ENCODE peak calls at places on chromosomes 2 and 18, in seven cellular contexts. U is right lobe of liver, R is neural progenitor cell, H is dorsolateral prefrontal cortex, V is adrenal gland, K is Panc1, B is A549. X is an unnamed sample.

GRCh38 chr2:225471492-225471891 is 72.0 kb downstream of the NYAP2 start:
- DNase-seq in R (no peak), V (no peak), B (peak), K (no peak), H (no peak), U (no peak), X (no peak)

GRCh38 chr2:239164281-239164871 is 236.4 kb downstream of the HDAC4 start:
- DNase-seq in V (peak), U (peak), H (peak), K (no peak), B (no peak), R (no peak), X (no peak)

GRCh38 chr2:144513388-144514100 is 6.4 kb downstream of the ZEB2 start:
- DNase-seq in B (no peak), K (no peak), U (no peak), R (peak), V (peak), H (peak), X (peak)

GRCh38 chr2:132677661-132678060 is 7.7 kb upstream of the LYPD1 start:
- DNase-seq in R (no peak), B (no peak), U (no peak), V (no peak), H (no peak), K (no peak), X (no peak)

GRCh38 chr2:234714711-234715110 is 217.8 kb upstream of the ARL4C start:
- DNase-seq in V (no peak), U (no peak), H (no peak), K (no peak), R (no peak), B (no peak), X (no peak)

GRCh38 chr2:181581534-181581933 is 75.4 kb downstream of the CERKL start:
- DNase-seq in U (no peak), K (no peak), R (peak), H (no peak), B (no peak), V (no peak), X (no peak)

GRCh38 chr18:3411854-3412268 is 38.1 kb upstream of the TGIF1 start:
- DNase-seq in R (no peak), V (no peak), K (no peak), U (peak), B (peak), H (no peak), X (no peak)

GRCh38 chr18:57231846-57232245 is 85.0 kb downstream of the BOD1L2 start:
- DNase-seq in K (no peak), U (no peak), V (no peak), H (no peak), B (no peak), R (no peak), X (no peak)

GRCh38 chr2:235937936-235938335 is 230.2 kb downstream of the GBX2 start:
- DNase-seq in K (no peak), V (no peak), B (no peak), R (no peak), U (no peak), H (no peak), X (peak)

GRCh38 chr2:5287558-5288334 is 404.4 kb upstream of the SOX11 start:
- DNase-seq in V (no peak), R (no peak), B (no peak), U (no peak), H (no peak), K (no peak), X (no peak)

GRCh38 chr18:74982946-74983635 is 225.8 kb downstream of the PTGR3 start:
- DNase-seq in V (no peak), R (no peak), H (no peak), U (no peak), B (no peak), K (no peak), X (no peak)

GRCh38 chr18:24369420-24369819 is 28.2 kb downstream of the OSBPL1A start:
- DNase-seq in R (no peak), K (no peak), V (no peak), B (no peak), U (no peak), H (no peak), X (no peak)

GRCh38 chr2:175854665-175855064 is 147.4 kb downstream of the LNPK start:
- DNase-seq in H (no peak), R (peak), V (no peak), U (no peak), K (no peak), B (no peak), X (no peak)

GRCh38 chr2:28283861-28284260 is 108.8 kb upstream of the FOSL2 start:
- DNase-seq in R (no peak), U (no peak), H (no peak), B (no peak), K (no peak), V (no peak), X (no peak)

GRCh38 chr18:39053569-39053968 is 1488.0 kb upstream of the CELF4 start:
- DNase-seq in U (no peak), H (no peak), K (no peak), B (no peak), R (peak), V (no peak), X (no peak)

GRCh38 chr2:88636026-88636425 is 8.8 kb upstream of the EIF2AK3 start:
- DNase-seq in V (no peak), R (no peak), H (no peak), B (no peak), U (no peak), K (no peak), X (no peak)

GRCh38 chr2:131966256-131966655 is 195.5 kb downstream of the ANKRD30BL start:
- DNase-seq in V (no peak), R (no peak), K (no peak), U (no peak), H (no peak), B (no peak), X (peak)

GRCh38 chr2:49901202-49901865 is 747.0 kb upstream of the FSHR start:
- DNase-seq in U (no peak), H (no peak), K (no peak), B (no peak), R (no peak), V (no peak), X (no peak)

GRCh38 chr2:225779829-225780228 is 380.3 kb downstream of the NYAP2 start:
- DNase-seq in U (no peak), H (no peak), V (no peak), B (no peak), R (no peak), K (no peak), X (no peak)

GRCh38 chr2:145158051-145158586 is 638.2 kb upstream of the ZEB2 start:
- DNase-seq in B (peak), H (no peak), R (no peak), V (no peak), K (no peak), U (peak), X (peak)

GRCh38 chr2:121866789-121867188 is 111.3 kb downstream of the TSN start:
- DNase-seq in R (no peak), V (no peak), H (no peak), B (no peak), U (no peak), K (no peak), X (no peak)

GRCh38 chr2:42978175-42978886 is 185.9 kb upstream of the HAAO start:
- DNase-seq in H (peak), B (no peak), K (no peak), V (no peak), R (no peak), U (no peak), X (peak)

GRCh38 chr2:68722712-68723111 is 11.9 kb upstream of the ARHGAP25 start:
- DNase-seq in U (no peak), R (peak), H (no peak), K (no peak), B (no peak), V (no peak), X (no peak)

GRCh38 chr18:27136208-27136535 is 48.9 kb downstream of the CHST9 start:
- DNase-seq in V (no peak), K (no peak), B (peak), R (no peak), U (peak), H (no peak), X (peak)

GRCh38 chr2:118855451-118856279 is 8.2 kb upstream of the EN1 start:
- DNase-seq in U (peak), R (peak), H (peak), B (peak), K (no peak), V (peak), X (peak)

GRCh38 chr18:62522178-62522509 is 681 bp upstream of the ZCCHC2 start:
- DNase-seq in H (no peak), B (no peak), K (no peak), R (no peak), U (no peak), V (no peak), X (no peak)

GRCh38 chr2:198374375-198375072 is 570.1 kb downstream of the PLCL1 start:
- DNase-seq in K (peak), H (peak), B (peak), R (peak), U (no peak), V (no peak), X (peak)

GRCh38 chr2:202022755-202023154 is 10.9 kb upstream of the FZD7 start:
- DNase-seq in V (no peak), R (no peak), B (no peak), K (no peak), U (no peak), H (no peak), X (no peak)

GRCh38 chr18:78242307-78242643 is 737.3 kb upstream of the SALL3 start:
- DNase-seq in U (no peak), R (no peak), K (no peak), B (no peak), H (no peak), V (no peak), X (no peak)

GRCh38 chr2:86225581-86225980 is 26.3 kb downstream of the MRPL35 start:
- DNase-seq in B (no peak), R (no peak), V (peak), H (peak), U (peak), K (no peak), X (no peak)

GRCh38 chr2:11467126-11467649 is 1.2 kb upstream of the E2F6 start:
- DNase-seq in U (no peak), K (no peak), V (no peak), B (no peak), H (no peak), R (no peak), X (no peak)

GRCh38 chr2:75292826-75293225 is 93.5 kb upstream of the TACR1 start:
- DNase-seq in H (no peak), K (no peak), V (no peak), B (no peak), U (no peak), R (no peak), X (no peak)

GRCh38 chr2:169509955-169510354 is 453 bp downstream of the KLHL41 start:
- DNase-seq in H (no peak), V (no peak), U (no peak), B (no peak), K (no peak), R (no peak), X (no peak)

GRCh38 chr2:25819597-25820039 is 58.7 kb downstream of the ASXL2 start:
- DNase-seq in B (no peak), R (no peak), V (no peak), K (no peak), U (no peak), H (no peak), X (no peak)

GRCh38 chr18:76445741-76446232 is 49.3 kb downstream of the ZNF516 start:
- DNase-seq in H (no peak), K (no peak), B (no peak), R (no peak), V (peak), U (peak), X (no peak)

GRCh38 chr2:236400046-236400574 is 135.9 kb upstream of the ASB18 start:
- DNase-seq in H (no peak), V (no peak), K (no peak), B (no peak), R (no peak), U (no peak), X (no peak)

GRCh38 chr18:68436485-68436884 is 278.4 kb downstream of the TMX3 start:
- DNase-seq in B (no peak), R (no peak), V (no peak), K (no peak), H (no peak), U (no peak), X (no peak)

DNA sequence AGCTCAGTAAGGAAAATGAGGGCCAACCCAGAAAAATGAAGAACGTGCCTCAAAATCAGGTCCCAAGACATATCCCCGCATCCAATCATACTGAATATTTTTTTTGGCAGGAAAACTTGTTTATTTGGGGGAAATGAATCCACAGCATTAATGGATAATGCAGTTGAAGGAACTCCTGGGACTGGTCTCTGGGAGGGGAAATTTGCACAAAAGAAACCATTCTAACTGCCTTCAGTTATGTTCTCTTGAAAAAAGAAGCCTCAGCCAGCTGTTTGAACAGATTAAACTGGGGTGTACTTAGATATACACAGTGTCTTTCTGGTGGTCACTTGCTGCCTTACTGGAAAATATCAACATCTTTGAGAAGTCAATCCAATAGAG is 61.3 kb downstream of the SPRED2 start:
- DNase-seq in R (no peak), K (no peak), V (no peak), U (no peak), B (no peak), H (no peak), X (no peak)
- H3K4me3 ChIP-seq in R (no peak), K (no peak), V (no peak), U (no peak), B (no peak), H (no peak), X (no peak)

GRCh38 chr18:58844871-58845270 is 19.8 kb upstream of the ZNF532 start:
- DNase-seq in R (no peak), V (no peak), H (no peak), B (no peak), K (no peak), U (no peak), X (no peak)
- H3K27ac ChIP-seq in R (no peak), V (no peak), H (no peak), B (no peak), K (no peak), U (no peak), X (no peak)

GRCh38 chr2:237450108-237450507 is 36.1 kb upstream of the COL6A3 start:
- DNase-seq in R (no peak), V (no peak), H (no peak), U (no peak), B (no peak), K (no peak), X (no peak)

GRCh38 chr2:237452846-237453245 is 34.2 kb upstream of the MLPH start:
- DNase-seq in R (no peak), H (no peak), U (no peak), K (no peak), V (no peak), B (no peak), X (no peak)

GRCh38 chr2:237453671-237454070 is 33.4 kb upstream of the MLPH start:
- DNase-seq in K (no peak), R (no peak), H (no peak), B (no peak), U (no peak), V (no peak), X (no peak)

GRCh38 chr2:237450583-237450982 is 36.5 kb upstream of the MLPH start:
- DNase-seq in B (no peak), V (no peak), K (no peak), R (no peak), H (no peak), U (no peak), X (no peak)

DNA sequence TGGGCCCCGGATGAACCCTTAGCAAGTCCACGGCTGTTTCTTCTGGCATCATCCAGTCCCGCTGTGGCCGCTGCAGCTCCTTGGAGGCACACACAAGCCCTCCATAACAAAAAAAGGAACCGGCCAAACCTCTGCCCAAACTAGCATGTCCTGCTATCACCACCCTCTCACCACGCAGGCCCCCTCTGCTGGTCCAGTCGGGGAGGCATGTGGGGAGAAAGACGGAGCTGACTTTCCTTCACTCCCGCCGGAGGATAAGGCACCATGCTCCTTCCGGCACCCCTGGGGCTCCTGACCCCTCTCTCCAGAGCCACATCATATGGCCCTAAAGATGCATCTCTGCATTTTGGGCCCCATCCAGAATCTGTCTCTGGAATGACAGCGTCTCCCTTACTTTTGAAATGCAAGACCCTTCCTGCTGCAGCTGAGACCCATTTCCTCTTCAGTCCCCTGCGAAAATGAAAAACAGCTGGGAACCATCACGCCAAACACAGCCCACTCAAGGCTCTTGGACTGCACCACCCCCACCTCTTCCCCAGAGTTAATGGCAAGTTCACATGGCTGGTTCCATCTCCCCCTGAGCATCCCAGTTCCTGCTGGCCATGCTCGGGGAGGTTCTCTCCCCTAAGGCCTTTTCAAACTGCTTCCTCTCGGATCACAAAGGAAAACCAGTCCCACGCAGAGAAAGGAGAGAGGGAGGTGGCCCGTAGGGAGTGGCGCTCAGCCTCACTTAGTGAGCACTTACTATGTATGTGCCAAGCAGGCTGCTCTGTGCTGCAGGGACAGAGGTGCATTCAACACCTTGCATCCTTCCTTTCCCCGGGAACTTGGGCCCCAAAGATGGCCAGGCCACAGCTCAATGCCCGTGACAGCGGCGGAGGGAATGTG is 35.2 kb upstream of the MLPH start:
- DNase-seq in H (no peak), K (no peak), B (no peak), V (no peak), R (peak), U (no peak), X (no peak)
- TF ChIP-seq CTCF in H (no peak), K (no peak), B (no peak), V (no peak), R (peak), U (no peak), X (no peak)

GRCh38 chr2:186695081-186695756 is 1.4 kb downstream of the FAM171B start:
- DNase-seq in U (no peak), R (no peak), K (no peak), B (no peak), H (no peak), V (peak), X (no peak)
- H3K4me3 ChIP-seq in U (no peak), R (peak), K (peak), B (no peak), H (peak), V (no peak), X (no peak)

GRCh38 chr18:14978191-14978590 is 230.2 kb downstream of the ANKRD30B start:
- DNase-seq in K (no peak), U (no peak), V (no peak), R (no peak), H (no peak), B (no peak), X (no peak)
- H3K27ac ChIP-seq in K (no peak), U (no peak), V (no peak), R (no peak), H (no peak), B (no peak), X (no peak)

X was measured in pancreas.